ENCODE peak calls at places on chromosomes 3 and 15, in seven cellular contexts. G is K562, N is HCT116, R is SK-N-SH, W is GM12878, P is H1, T is Panc1. A is an unnamed sample.

GRCh38 chr15:70096975-70097336 is 761 bp downstream of the TLE3 start:
- DNase-seq in R (no peak), N (no peak), W (no peak), T (no peak), G (peak), P (no peak), A (no peak)

GRCh38 chr3:122996038-122996580 is 31.5 kb downstream of the SEMA5B start:
- DNase-seq in N (no peak), R (no peak), T (no peak), G (no peak), W (no peak), P (no peak), A (no peak)

GRCh38 chr3:150945226-150945625 is 27.3 kb downstream of the CLRN1 start:
- DNase-seq in G (no peak), W (no peak), P (no peak), T (no peak), R (no peak), N (no peak), A (no peak)

GRCh38 chr3:119508172-119508845 is 10.0 kb downstream of the TIMMDC1 start:
- DNase-seq in P (no peak), R (no peak), W (peak), N (no peak), T (no peak), G (peak), A (no peak)

GRCh38 chr3:198030726-198031125 is 70.7 kb downstream of the LMLN start:
- DNase-seq in P (no peak), N (no peak), T (no peak), G (no peak), R (no peak), W (no peak), A (no peak)

GRCh38 chr3:3734881-3735280 is 64.3 kb upstream of the LRRN1 start:
- DNase-seq in T (no peak), G (no peak), P (no peak), N (no peak), W (no peak), R (no peak), A (no peak)

GRCh38 chr3:61146010-61146569 is 105.2 kb downstream of the FHIT start:
- DNase-seq in N (no peak), P (no peak), T (no peak), G (no peak), W (no peak), R (no peak), A (no peak)

GRCh38 chr3:162769559-162769958 is 1273.0 kb downstream of the OTOL1 start:
- DNase-seq in N (no peak), R (no peak), T (no peak), P (no peak), G (no peak), W (no peak), A (no peak)

GRCh38 chr3:18420584-18420983 is 4.6 kb downstream of the SATB1 start:
- DNase-seq in T (no peak), W (no peak), N (no peak), R (no peak), G (no peak), P (no peak), A (no peak)

GRCh38 chr3:132464066-132464465 is 46.8 kb downstream of the DNAJC13 start:
- DNase-seq in P (no peak), R (no peak), N (no peak), G (no peak), W (no peak), T (no peak), A (no peak)

GRCh38 chr15:63474810-63475316 is 29.5 kb upstream of the USP3 start:
- DNase-seq in R (no peak), P (no peak), N (no peak), G (no peak), W (peak), T (no peak), A (peak)

GRCh38 chr3:131702156-131702555 is 199.4 kb upstream of the MRPL3 start:
- DNase-seq in P (no peak), T (no peak), R (no peak), N (no peak), G (no peak), W (no peak), A (no peak)

GRCh38 chr3:169939320-169939719 is 27.3 kb upstream of the SEC62 start:
- DNase-seq in R (no peak), G (peak), W (no peak), P (no peak), N (no peak), T (no peak), A (no peak)

GRCh38 chr15:73353734-73354133 is 15.0 kb downstream of the HCN4 start:
- DNase-seq in G (no peak), P (no peak), W (no peak), T (no peak), R (no peak), N (no peak), A (no peak)

GRCh38 chr3:963255-963654 is 129.6 kb upstream of the CNTN6 start:
- DNase-seq in W (no peak), N (no peak), G (no peak), T (no peak), R (no peak), P (no peak), A (no peak)

GRCh38 chr3:115146032-115146417 is 1.1 kb downstream of the ZBTB20 start:
- DNase-seq in T (peak), G (peak), R (peak), N (peak), W (no peak), P (no peak), A (peak)

GRCh38 chr3:133016838-133017309 is 21.3 kb upstream of the TMEM108 start:
- DNase-seq in R (peak), N (no peak), G (no peak), W (no peak), T (no peak), P (no peak), A (no peak)

GRCh38 chr3:172065967-172066762 is 26.8 kb downstream of the FNDC3B start:
- DNase-seq in G (no peak), R (no peak), W (peak), N (no peak), T (no peak), P (no peak), A (peak)

GRCh38 chr3:69008980-69009379 is 4.5 kb downstream of the EOGT start:
- DNase-seq in T (no peak), P (no peak), N (no peak), R (no peak), G (no peak), W (no peak), A (no peak)

GRCh38 chr3:46717447-46718231 is at the start of gene PRSS50:
- DNase-seq in N (no peak), P (peak), W (no peak), G (peak), T (no peak), R (peak), A (no peak)

GRCh38 chr3:48623851-48624547 is 2.4 kb upstream of the TMEM89 start:
- DNase-seq in W (no peak), T (no peak), N (no peak), R (no peak), G (no peak), P (no peak), A (peak)

GRCh38 chr15:57384816-57385215 is 8.5 kb downstream of the CGNL1 start:
- DNase-seq in N (no peak), R (no peak), T (no peak), G (no peak), P (no peak), W (no peak), A (peak)

GRCh38 chr3:182364323-182364722 is 429.0 kb upstream of the ATP11B start:
- DNase-seq in T (peak), R (peak), N (peak), W (no peak), G (no peak), P (no peak), A (no peak)

GRCh38 chr3:4979401-4980228 is at the start of gene BHLHE40:
- DNase-seq in R (peak), G (peak), T (no peak), W (no peak), P (peak), N (no peak), A (no peak)

GRCh38 chr15:57647071-57647790 is 55.5 kb downstream of the MYZAP start:
- DNase-seq in W (no peak), T (no peak), P (no peak), N (no peak), G (no peak), R (no peak), A (no peak)

GRCh38 chr15:44796508-44796907 is 60.2 kb downstream of the TRIM69 start:
- DNase-seq in G (no peak), N (no peak), T (no peak), W (no peak), P (no peak), R (no peak), A (no peak)

GRCh38 chr3:177195242-177195940 is 1.9 kb downstream of the TBL1XR1 start:
- DNase-seq in T (no peak), G (peak), R (peak), W (no peak), N (no peak), P (no peak), A (no peak)

GRCh38 chr3:101676219-101676764 is 640 bp downstream of the ZBTB11 start:
- DNase-seq in W (peak), G (peak), R (peak), T (no peak), P (peak), N (peak), A (peak)

GRCh38 chr15:28942521-28943035 is 56.8 kb downstream of the APBA2 start:
- DNase-seq in T (no peak), P (no peak), G (no peak), R (no peak), W (no peak), N (no peak), A (no peak)

GRCh38 chr3:40992023-40992422 is 207.3 kb upstream of the CTNNB1 start:
- DNase-seq in G (no peak), R (no peak), W (no peak), N (no peak), T (no peak), P (no peak), A (no peak)

GRCh38 chr3:42175841-42176240 is 84.7 kb downstream of the TRAK1 start:
- DNase-seq in W (no peak), N (no peak), R (no peak), T (no peak), G (no peak), P (no peak), A (no peak)

GRCh38 chr15:57554063-57554820 is 37.5 kb upstream of the MYZAP start:
- DNase-seq in N (no peak), P (no peak), T (no peak), G (no peak), R (peak), W (no peak), A (no peak)

GRCh38 chr3:120685411-120685810 is 3.4 kb upstream of the HGD start:
- DNase-seq in P (no peak), R (no peak), T (no peak), G (no peak), N (no peak), W (no peak), A (no peak)

GRCh38 chr3:106345353-106346027 is 476.7 kb upstream of the CBLB start:
- DNase-seq in G (no peak), N (no peak), W (no peak), R (no peak), T (no peak), P (no peak), A (no peak)

GRCh38 chr15:26628879-26629529 is 143.9 kb downstream of the GABRB3 start:
- DNase-seq in W (no peak), P (peak), G (peak), N (no peak), R (no peak), T (no peak), A (no peak)

GRCh38 chr3:137930976-137931375 is 79.0 kb upstream of the CLDN18 start:
- DNase-seq in R (no peak), W (no peak), T (no peak), P (no peak), G (no peak), N (no peak), A (no peak)

GRCh38 chr3:184176377-184177330 is 2.0 kb downstream of the AP2M1 start:
- DNase-seq in P (peak), T (no peak), R (peak), G (peak), N (peak), W (no peak), A (peak)

GRCh38 chr3:52259035-52259434 is 13.5 kb downstream of the PPM1M start:
- DNase-seq in G (no peak), P (no peak), W (no peak), N (no peak), R (no peak), T (no peak), A (no peak)

GRCh38 chr3:183807329-183807728 is 18.0 kb downstream of the MAP6D1 start:
- DNase-seq in G (no peak), N (no peak), P (no peak), W (no peak), T (no peak), R (no peak), A (no peak)

GRCh38 chr15:91335702-91336101 is 235.6 kb downstream of the SV2B start:
- DNase-seq in G (no peak), R (peak), W (no peak), T (no peak), P (no peak), N (no peak), A (no peak)

GRCh38 chr15:91342091-91342490 is 242.0 kb downstream of the SV2B start:
- DNase-seq in T (no peak), R (no peak), N (no peak), W (no peak), P (no peak), G (no peak), A (no peak)

GRCh38 chr15:91336691-91337090 is 236.6 kb downstream of the SV2B start:
- DNase-seq in P (no peak), T (no peak), G (no peak), W (no peak), R (no peak), N (no peak), A (no peak)

DNA sequence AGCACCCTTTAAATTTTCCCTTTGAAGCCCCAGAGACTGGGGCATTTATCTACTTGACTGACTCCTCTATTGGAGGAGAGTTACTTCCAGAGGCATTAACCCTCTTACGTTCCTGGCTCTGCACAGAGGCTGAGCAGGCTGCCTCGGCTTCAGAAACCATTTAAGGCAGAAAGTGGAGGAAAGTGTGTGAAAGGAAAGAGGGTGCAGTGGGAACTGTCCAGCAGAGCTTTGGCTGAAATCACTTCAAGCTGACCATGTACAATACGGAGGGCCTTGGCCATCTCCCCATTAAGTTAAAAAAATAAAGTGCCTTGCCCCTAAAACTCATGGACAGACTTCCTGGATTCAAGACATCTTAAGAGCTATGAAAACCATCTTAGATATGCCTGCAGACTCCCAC is 238.7 kb downstream of the SV2B start:
- DNase-seq in T (no peak), P (peak), N (no peak), G (no peak), W (no peak), R (no peak), A (no peak)
- TF ChIP-seq SIN3A in T (no peak), P (no peak), N (no peak), G (no peak), W (no peak), R (no peak), A (no peak)

GRCh38 chr15:90165157-90165556 is 36.0 kb upstream of the SEMA4B start:
- DNase-seq in N (no peak), G (no peak), W (no peak), P (no peak), R (no peak), T (no peak), A (no peak)

GRCh38 chr15:90161946-90162345 is 39.2 kb upstream of the SEMA4B start:
- DNase-seq in P (no peak), N (no peak), R (no peak), T (no peak), W (peak), G (no peak), A (no peak)

GRCh38 chr15:90162956-90163355 is 38.2 kb upstream of the SEMA4B start:
- DNase-seq in W (no peak), N (no peak), T (no peak), R (no peak), G (no peak), P (no peak), A (no peak)

GRCh38 chr15:90167121-90167520 is 34.0 kb upstream of the SEMA4B start:
- DNase-seq in G (no peak), P (no peak), R (no peak), T (no peak), N (no peak), W (no peak), A (no peak)

DNA sequence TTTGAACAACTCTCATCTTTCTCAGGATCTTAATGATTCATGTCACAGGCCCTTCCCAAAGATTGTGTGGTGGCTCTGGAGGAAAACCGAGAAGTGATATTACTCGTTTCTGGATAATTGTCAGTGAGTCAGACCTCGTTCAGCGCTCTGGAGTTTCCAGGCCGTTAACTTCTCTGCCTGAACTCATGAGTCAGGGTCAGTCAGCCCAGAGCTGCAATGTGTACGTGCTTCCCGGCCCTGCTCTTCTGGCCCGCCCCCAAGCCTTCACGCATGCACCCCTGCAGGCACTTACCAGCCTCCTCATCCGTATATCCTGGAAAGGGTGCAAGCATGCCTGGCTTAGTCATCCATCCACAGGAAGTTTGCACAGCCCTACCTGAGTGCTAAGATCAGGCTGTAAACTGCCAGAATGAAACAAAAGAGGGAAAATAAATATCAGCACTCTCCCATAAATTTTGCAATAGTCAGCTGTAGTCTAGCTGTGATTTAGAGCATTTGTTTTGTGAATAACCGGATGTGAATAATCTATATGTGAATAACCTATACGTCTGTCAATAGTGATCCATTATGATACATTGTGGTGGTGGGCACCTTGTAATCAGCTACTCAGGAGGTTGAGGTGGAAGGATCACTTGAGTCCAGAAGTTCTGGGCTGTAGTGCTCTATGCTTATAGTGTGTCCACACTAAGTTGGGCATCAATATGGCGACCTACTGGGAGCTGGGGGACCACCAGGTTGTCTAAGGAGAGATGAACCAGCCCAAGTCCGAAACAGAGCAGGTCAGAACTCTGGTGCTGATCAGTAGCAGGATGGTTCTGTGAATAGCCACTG is 35.3 kb upstream of the SEMA4B start:
- DNase-seq in G (peak), W (peak), T (peak), N (peak), P (no peak), R (peak), A (peak)
- TF ChIP-seq SIN3A in G (no peak), W (no peak), T (no peak), N (no peak), P (no peak), R (no peak), A (no peak)

GRCh38 chr15:52780172-52780980 is 9.8 kb downstream of the ONECUT1 start:
- DNase-seq in P (peak), W (peak), R (peak), N (peak), G (peak), T (peak), A (peak)
- TF ChIP-seq SIN3A in P (no peak), W (no peak), R (no peak), N (no peak), G (no peak), T (no peak), A (no peak)

GRCh38 chr15:30827625-30828303 is 76.0 kb upstream of the FAN1 start:
- DNase-seq in R (no peak), G (no peak), P (no peak), W (no peak), T (no peak), N (no peak), A (no peak)
- TF ChIP-seq SIN3A in R (no peak), G (no peak), P (no peak), W (no peak), T (no peak), N (no peak), A (no peak)

DNA sequence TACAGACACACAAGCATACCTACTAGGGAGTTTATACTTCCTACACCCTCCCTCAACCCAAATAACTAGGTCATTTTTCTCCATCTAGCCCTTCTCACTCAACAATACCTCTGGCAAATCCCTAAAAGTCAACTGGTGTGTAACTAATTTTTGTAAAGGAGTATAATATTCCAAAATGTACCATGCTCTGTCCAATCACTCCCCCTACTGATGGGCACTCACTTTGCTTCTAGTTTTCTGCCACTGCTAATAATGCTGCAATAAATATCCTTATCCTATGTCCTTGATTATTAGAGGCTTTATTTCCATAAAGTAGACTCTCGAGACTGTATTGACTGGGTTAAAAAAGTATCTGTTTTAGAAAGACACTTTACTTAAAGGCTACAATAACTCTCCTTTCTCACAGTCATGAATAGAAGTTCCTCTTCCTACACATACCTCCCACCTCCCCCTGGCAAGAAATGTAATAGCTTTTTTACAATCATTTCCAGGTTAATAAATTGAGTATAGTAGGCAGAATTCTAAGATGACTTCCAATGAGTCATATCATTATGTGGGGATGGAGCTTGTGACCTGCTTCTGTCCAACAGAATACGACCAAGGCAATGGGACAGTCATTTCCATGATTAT is 30.0 kb downstream of the SHQ1 start:
- DNase-seq in W (no peak), R (peak), G (no peak), N (peak), P (no peak), T (peak), A (no peak)
- TF ChIP-seq SIN3A in W (no peak), R (no peak), G (no peak), N (no peak), P (no peak), T (no peak), A (no peak)

GRCh38 chr3:168514252-168514651 is 418.5 kb upstream of the GOLIM4 start:
- DNase-seq in P (no peak), G (no peak), W (no peak), T (no peak), N (no peak), R (no peak), A (no peak)
- TF ChIP-seq SIN3A in P (no peak), G (no peak), W (no peak), T (no peak), N (no peak), R (no peak), A (no peak)

GRCh38 chr15:65731926-65732325 is 60.2 kb downstream of the DENND4A start:
- DNase-seq in N (no peak), P (no peak), R (no peak), W (no peak), G (no peak), T (no peak), A (no peak)

GRCh38 chr15:65732698-65733097 is 59.4 kb downstream of the DENND4A start:
- DNase-seq in W (no peak), R (no peak), G (no peak), P (no peak), T (no peak), N (no peak), A (no peak)

GRCh38 chr15:65730560-65731172 is 61.4 kb downstream of the DENND4A start:
- DNase-seq in W (no peak), P (no peak), R (no peak), G (no peak), T (peak), N (peak), A (no peak)
- TF ChIP-seq SIN3A in W (no peak), P (no peak), R (no peak), G (no peak), T (no peak), N (no peak), A (no peak)